ENCODE peak calls at places on chromosomes 16 and 17, in nine cellular contexts. One of them, this sample, is unnamed. For H3K27me3, the result is how much of the 10 kb centered on the place peaks cover.

GRCh38 chr17:81865358-81865732 is 5.0 kb upstream of the P4HB start:
- DNase-seq in CD8-positive, alpha-beta T cell: no peak
- DNase-seq in sigmoid colon: no peak
- DNase-seq in ovary: no peak
- DNase-seq in heart left ventricle: no peak
- DNase-seq in breast epithelium: no peak
- DNase-seq in left lung: no peak
- DNase-seq in upper lobe of left lung: peak
- DNase-seq in CD4-positive, alpha-beta T cell: no peak
- DNase-seq in this sample: no peak

GRCh38 chr17:44044092-44044491 is 22.4 kb downstream of the LSM12 start:
- DNase-seq in CD8-positive, alpha-beta T cell: no peak
- DNase-seq in sigmoid colon: no peak
- DNase-seq in ovary: no peak
- DNase-seq in heart left ventricle: no peak
- DNase-seq in breast epithelium: no peak
- DNase-seq in left lung: no peak
- DNase-seq in upper lobe of left lung: no peak
- DNase-seq in CD4-positive, alpha-beta T cell: no peak
- DNase-seq in this sample: no peak

GRCh38 chr17:78233678-78234077 is 2.2 kb downstream of the TMEM235 start:
- DNase-seq in CD8-positive, alpha-beta T cell: no peak
- DNase-seq in sigmoid colon: no peak
- DNase-seq in ovary: no peak
- DNase-seq in heart left ventricle: no peak
- DNase-seq in breast epithelium: no peak
- DNase-seq in left lung: no peak
- DNase-seq in upper lobe of left lung: no peak
- DNase-seq in CD4-positive, alpha-beta T cell: no peak
- DNase-seq in this sample: no peak

GRCh38 chr17:76151896-76152454 is 10.9 kb upstream of the FOXJ1 start:
- DNase-seq in CD8-positive, alpha-beta T cell: peak
- DNase-seq in sigmoid colon: no peak
- DNase-seq in ovary: no peak
- DNase-seq in heart left ventricle: no peak
- DNase-seq in breast epithelium: no peak
- DNase-seq in left lung: no peak
- DNase-seq in upper lobe of left lung: no peak
- DNase-seq in CD4-positive, alpha-beta T cell: peak
- DNase-seq in this sample: no peak

GRCh38 chr17:82887255-82888164 is 47.7 kb upstream of the ZNF750 start:
- DNase-seq in CD8-positive, alpha-beta T cell: no peak
- DNase-seq in sigmoid colon: no peak
- DNase-seq in ovary: no peak
- DNase-seq in heart left ventricle: peak
- DNase-seq in breast epithelium: no peak
- DNase-seq in left lung: no peak
- DNase-seq in upper lobe of left lung: no peak
- DNase-seq in CD4-positive, alpha-beta T cell: no peak
- DNase-seq in this sample: no peak

GRCh38 chr16:52050418-52050817 is 496.5 kb downstream of the TOX3 start:
- DNase-seq in CD8-positive, alpha-beta T cell: no peak
- DNase-seq in sigmoid colon: no peak
- DNase-seq in ovary: no peak
- DNase-seq in heart left ventricle: no peak
- DNase-seq in breast epithelium: no peak
- DNase-seq in left lung: no peak
- DNase-seq in upper lobe of left lung: no peak
- DNase-seq in CD4-positive, alpha-beta T cell: no peak
- DNase-seq in this sample: no peak

GRCh38 chr17:79839363-79840203 is at the start of gene CBX4:
- DNase-seq in CD8-positive, alpha-beta T cell: peak
- DNase-seq in sigmoid colon: peak
- DNase-seq in ovary: peak
- DNase-seq in heart left ventricle: peak
- DNase-seq in breast epithelium: peak
- DNase-seq in left lung: peak
- DNase-seq in upper lobe of left lung: peak
- DNase-seq in CD4-positive, alpha-beta T cell: peak
- DNase-seq in this sample: peak

GRCh38 chr17:79993390-79994221 is 42.1 kb downstream of the TBC1D16 start:
- DNase-seq in CD8-positive, alpha-beta T cell: no peak
- DNase-seq in sigmoid colon: peak
- DNase-seq in ovary: peak
- DNase-seq in heart left ventricle: peak
- DNase-seq in breast epithelium: peak
- DNase-seq in left lung: peak
- DNase-seq in upper lobe of left lung: peak
- DNase-seq in CD4-positive, alpha-beta T cell: peak
- DNase-seq in this sample: peak

GRCh38 chr17:76614912-76615617 is 28.5 kb downstream of the ST6GALNAC1 start:
- DNase-seq in CD8-positive, alpha-beta T cell: no peak
- DNase-seq in sigmoid colon: no peak
- DNase-seq in ovary: no peak
- DNase-seq in heart left ventricle: no peak
- DNase-seq in breast epithelium: no peak
- DNase-seq in left lung: no peak
- DNase-seq in upper lobe of left lung: peak
- DNase-seq in CD4-positive, alpha-beta T cell: no peak
- DNase-seq in this sample: no peak

GRCh38 chr16:27920391-27920891 is 143.1 kb downstream of the GSG1L start:
- DNase-seq in CD8-positive, alpha-beta T cell: no peak
- DNase-seq in sigmoid colon: no peak
- DNase-seq in ovary: no peak
- DNase-seq in heart left ventricle: no peak
- DNase-seq in breast epithelium: no peak
- DNase-seq in left lung: no peak
- DNase-seq in upper lobe of left lung: no peak
- DNase-seq in CD4-positive, alpha-beta T cell: no peak
- DNase-seq in this sample: no peak

GRCh38 chr16:11497329-11497805 is 89.4 kb downstream of the LITAF start:
- DNase-seq in CD8-positive, alpha-beta T cell: no peak
- DNase-seq in sigmoid colon: peak
- DNase-seq in ovary: peak
- DNase-seq in heart left ventricle: peak
- DNase-seq in breast epithelium: peak
- DNase-seq in left lung: peak
- DNase-seq in upper lobe of left lung: peak
- DNase-seq in CD4-positive, alpha-beta T cell: no peak
- DNase-seq in this sample: peak

GRCh38 chr17:71019699-71020098 is 850.4 kb downstream of the KCNJ2 start:
- DNase-seq in CD8-positive, alpha-beta T cell: no peak
- DNase-seq in sigmoid colon: no peak
- DNase-seq in ovary: no peak
- DNase-seq in heart left ventricle: no peak
- DNase-seq in breast epithelium: no peak
- DNase-seq in left lung: no peak
- DNase-seq in upper lobe of left lung: no peak
- DNase-seq in CD4-positive, alpha-beta T cell: no peak
- DNase-seq in this sample: no peak

DNA sequence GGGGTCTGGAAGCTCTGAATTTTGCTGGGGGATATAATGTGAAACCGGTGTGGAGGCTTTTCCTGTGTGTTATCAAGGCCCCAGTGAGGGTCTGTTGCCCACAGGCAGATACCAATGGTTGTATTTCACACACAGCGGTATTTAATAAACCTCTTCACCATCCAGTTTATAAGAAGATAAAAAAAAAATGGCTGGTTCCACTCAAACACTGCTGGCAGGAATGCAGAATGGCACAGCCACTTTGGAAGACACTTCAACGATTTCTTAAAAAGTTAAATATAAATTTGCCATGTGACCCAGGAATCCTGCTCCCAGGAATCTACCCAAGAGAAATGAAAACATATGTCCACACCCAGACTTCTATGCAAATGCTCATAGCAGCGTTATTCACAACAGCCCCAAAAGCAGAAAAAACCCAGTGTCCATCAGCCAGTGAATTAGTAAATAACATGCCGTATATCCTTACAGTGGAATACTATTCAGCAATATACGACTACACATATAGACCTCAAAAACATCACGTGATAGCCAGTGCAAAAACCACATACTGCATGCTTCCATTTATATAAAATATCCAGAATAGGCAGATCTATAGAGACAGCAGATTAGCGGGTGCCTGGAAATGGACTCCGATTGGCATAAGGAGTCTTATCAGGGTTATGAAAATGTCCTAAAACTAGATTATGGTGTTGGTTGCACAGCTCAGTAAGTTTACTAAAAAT is 38.7 kb downstream of the XYLT1 start:
- DNase-seq in CD8-positive, alpha-beta T cell: no peak
- DNase-seq in sigmoid colon: no peak
- DNase-seq in ovary: no peak
- DNase-seq in heart left ventricle: no peak
- DNase-seq in breast epithelium: no peak
- DNase-seq in left lung: no peak
- DNase-seq in upper lobe of left lung: no peak
- DNase-seq in CD4-positive, alpha-beta T cell: no peak
- DNase-seq in this sample: no peak
- TF ChIP-seq CTCF in CD8-positive, alpha-beta T cell: no peak
- TF ChIP-seq CTCF in sigmoid colon: no peak
- TF ChIP-seq CTCF in ovary: no peak
- TF ChIP-seq CTCF in heart left ventricle: no peak
- TF ChIP-seq CTCF in breast epithelium: no peak
- TF ChIP-seq CTCF in left lung: no peak
- TF ChIP-seq CTCF in upper lobe of left lung: no peak
- TF ChIP-seq CTCF in CD4-positive, alpha-beta T cell: no peak
- TF ChIP-seq CTCF in this sample: no peak

GRCh38 chr17:57726213-57726612 is 18.9 kb downstream of the CCDC182 start:
- DNase-seq in CD8-positive, alpha-beta T cell: no peak
- DNase-seq in sigmoid colon: no peak
- DNase-seq in ovary: no peak
- DNase-seq in heart left ventricle: no peak
- DNase-seq in breast epithelium: no peak
- DNase-seq in left lung: no peak
- DNase-seq in upper lobe of left lung: no peak
- DNase-seq in CD4-positive, alpha-beta T cell: no peak
- DNase-seq in this sample: no peak
- H3K27me3 ChIP-seq in CD8-positive, alpha-beta T cell: under half
- H3K27me3 ChIP-seq in sigmoid colon: under half
- H3K27me3 ChIP-seq in ovary: under half
- H3K27me3 ChIP-seq in heart left ventricle: under half
- H3K27me3 ChIP-seq in breast epithelium: under half
- H3K27me3 ChIP-seq in left lung: under half
- H3K27me3 ChIP-seq in upper lobe of left lung: under half
- H3K27me3 ChIP-seq in CD4-positive, alpha-beta T cell: under half
- H3K27me3 ChIP-seq in this sample: under half

GRCh38 chr16:64951193-64951592 is 170.7 kb downstream of the CDH11 start:
- DNase-seq in CD8-positive, alpha-beta T cell: no peak
- DNase-seq in sigmoid colon: no peak
- DNase-seq in ovary: no peak
- DNase-seq in heart left ventricle: no peak
- DNase-seq in breast epithelium: no peak
- DNase-seq in left lung: no peak
- DNase-seq in upper lobe of left lung: no peak
- DNase-seq in CD4-positive, alpha-beta T cell: no peak
- DNase-seq in this sample: no peak

GRCh38 chr16:64952177-64952576 is 169.7 kb downstream of the CDH11 start:
- DNase-seq in CD8-positive, alpha-beta T cell: no peak
- DNase-seq in sigmoid colon: no peak
- DNase-seq in ovary: no peak
- DNase-seq in heart left ventricle: no peak
- DNase-seq in breast epithelium: no peak
- DNase-seq in left lung: no peak
- DNase-seq in upper lobe of left lung: no peak
- DNase-seq in CD4-positive, alpha-beta T cell: no peak
- DNase-seq in this sample: no peak

GRCh38 chr16:64951681-64952080 is 170.2 kb downstream of the CDH11 start:
- DNase-seq in CD8-positive, alpha-beta T cell: no peak
- DNase-seq in sigmoid colon: no peak
- DNase-seq in ovary: no peak
- DNase-seq in heart left ventricle: no peak
- DNase-seq in breast epithelium: no peak
- DNase-seq in left lung: no peak
- DNase-seq in upper lobe of left lung: no peak
- DNase-seq in CD4-positive, alpha-beta T cell: no peak
- DNase-seq in this sample: no peak

GRCh38 chr16:64950731-64951130 is 171.1 kb downstream of the CDH11 start:
- DNase-seq in CD8-positive, alpha-beta T cell: no peak
- DNase-seq in sigmoid colon: peak
- DNase-seq in ovary: no peak
- DNase-seq in heart left ventricle: no peak
- DNase-seq in breast epithelium: no peak
- DNase-seq in left lung: no peak
- DNase-seq in upper lobe of left lung: peak
- DNase-seq in CD4-positive, alpha-beta T cell: no peak
- DNase-seq in this sample: no peak

DNA sequence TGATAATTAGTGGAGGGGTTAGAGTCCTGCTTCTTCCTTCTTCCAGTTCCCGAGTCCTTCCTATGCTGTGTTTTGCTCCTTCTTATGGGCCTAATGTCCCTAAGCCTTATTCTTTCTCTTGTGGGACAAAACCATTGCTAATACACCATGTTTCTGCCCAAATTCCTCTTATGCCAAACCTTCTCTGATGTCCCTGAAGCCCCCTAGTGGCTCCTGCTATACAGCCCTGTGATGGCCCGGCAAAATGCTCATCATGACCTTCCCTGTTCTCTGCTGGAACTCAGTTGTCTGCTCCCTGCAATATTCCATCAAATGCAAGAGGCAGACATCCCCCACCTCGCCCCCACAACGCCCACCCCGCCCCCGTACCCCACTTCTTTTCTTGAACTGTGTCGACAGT is 171.6 kb downstream of the CDH11 start:
- DNase-seq in CD8-positive, alpha-beta T cell: no peak
- DNase-seq in sigmoid colon: no peak
- DNase-seq in ovary: no peak
- DNase-seq in heart left ventricle: no peak
- DNase-seq in breast epithelium: no peak
- DNase-seq in left lung: no peak
- DNase-seq in upper lobe of left lung: no peak
- DNase-seq in CD4-positive, alpha-beta T cell: no peak
- DNase-seq in this sample: no peak
- TF ChIP-seq CTCF in CD8-positive, alpha-beta T cell: no peak
- TF ChIP-seq CTCF in sigmoid colon: no peak
- TF ChIP-seq CTCF in ovary: no peak
- TF ChIP-seq CTCF in heart left ventricle: no peak
- TF ChIP-seq CTCF in breast epithelium: no peak
- TF ChIP-seq CTCF in left lung: no peak
- TF ChIP-seq CTCF in upper lobe of left lung: no peak
- TF ChIP-seq CTCF in CD4-positive, alpha-beta T cell: no peak
- TF ChIP-seq CTCF in this sample: no peak

DNA sequence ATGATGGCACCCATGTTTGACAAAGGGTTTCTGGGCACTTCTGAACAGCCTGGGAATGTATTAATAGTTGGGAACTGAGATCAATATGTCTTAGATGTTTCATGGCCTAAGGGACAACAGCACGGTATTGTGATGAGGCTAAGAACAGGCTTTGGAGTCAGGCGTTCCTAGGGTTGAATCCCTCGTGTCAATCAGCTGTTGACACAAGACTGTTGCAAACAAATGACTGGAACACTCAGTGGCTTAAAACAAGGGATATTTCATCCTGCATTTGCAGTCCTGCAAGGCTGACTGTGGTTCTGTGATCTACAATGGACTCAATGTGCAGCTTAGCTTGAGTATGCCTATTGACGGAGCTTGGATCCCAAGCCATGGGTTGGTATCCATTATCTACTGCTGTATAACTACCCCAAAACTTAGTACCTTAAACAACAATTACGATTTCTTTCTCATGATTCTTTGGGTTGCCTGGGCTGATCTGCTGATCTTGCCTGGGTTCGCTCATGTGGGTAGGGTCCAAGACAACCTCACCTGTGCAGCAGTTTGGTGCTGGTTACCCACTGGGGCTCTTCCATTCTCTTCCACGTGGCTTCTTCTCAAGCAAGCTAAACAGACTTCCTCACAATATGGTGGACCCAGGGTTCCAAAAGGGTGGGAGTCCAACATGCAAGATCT is 472.4 kb downstream of the SLC39A11 start:
- DNase-seq in CD8-positive, alpha-beta T cell: no peak
- DNase-seq in sigmoid colon: no peak
- DNase-seq in ovary: no peak
- DNase-seq in heart left ventricle: no peak
- DNase-seq in breast epithelium: no peak
- DNase-seq in left lung: no peak
- DNase-seq in upper lobe of left lung: no peak
- DNase-seq in CD4-positive, alpha-beta T cell: no peak
- DNase-seq in this sample: no peak
- H3K27me3 ChIP-seq in CD8-positive, alpha-beta T cell: under half
- H3K27me3 ChIP-seq in sigmoid colon: under half
- H3K27me3 ChIP-seq in ovary: under half
- H3K27me3 ChIP-seq in heart left ventricle: under half
- H3K27me3 ChIP-seq in breast epithelium: under half
- H3K27me3 ChIP-seq in left lung: half or more
- H3K27me3 ChIP-seq in upper lobe of left lung: under half
- H3K27me3 ChIP-seq in CD4-positive, alpha-beta T cell: under half
- H3K27me3 ChIP-seq in this sample: under half